ENCODE peak calls at places on chromosomes 12 and 14, in seven cellular contexts. Q is A549, S is breast epithelium, R is ovary, H is sigmoid colon, D is body of pancreas, G is right lobe of liver. F is an unnamed sample.

GRCh38 chr14:92759300-92759678 is 10.9 kb upstream of the LGMN start:
- DNase-seq in Q (peak; percentile 51), S (no peak), R (no peak), H (no peak), D (no peak), G (no peak), F (no peak)

GRCh38 chr12:8784464-8784863 is 38.0 kb upstream of the A2ML1 start:
- DNase-seq in Q (no peak), S (no peak), R (no peak), H (no peak), D (no peak), G (no peak), F (no peak)

GRCh38 chr12:19033244-19033643 is 96.3 kb upstream of the PLEKHA5 start:
- DNase-seq in Q (no peak), S (no peak), R (no peak), H (no peak), D (no peak), G (no peak), F (no peak)

GRCh38 chr12:127899981-127900380 is 367.0 kb upstream of the TMEM132C start:
- DNase-seq in Q (no peak), S (no peak), R (no peak), H (no peak), D (no peak), G (no peak), F (no peak)

GRCh38 chr12:52871291-52871961 is 22.6 kb upstream of the KRT78 start:
- DNase-seq in Q (peak; percentile 95), S (no peak), R (peak; percentile 47), H (no peak), D (no peak), G (peak; percentile 28), F (no peak)

GRCh38 chr12:30378307-30378706 is 317.4 kb downstream of the IPO8 start:
- DNase-seq in Q (no peak), S (no peak), R (no peak), H (no peak), D (no peak), G (no peak), F (no peak)

GRCh38 chr12:70883855-70884254 is 36.7 kb downstream of the PTPRR start:
- DNase-seq in Q (no peak), S (no peak), R (no peak), H (no peak), D (no peak), G (no peak), F (no peak)

GRCh38 chr14:57749267-57749666 is 116.6 kb downstream of the SLC35F4 start:
- DNase-seq in Q (peak; percentile 10), S (no peak), R (no peak), H (no peak), D (no peak), G (no peak), F (no peak)

GRCh38 chr12:131808744-131809371 is 19.3 kb upstream of the MMP17 start:
- DNase-seq in Q (no peak), S (no peak), R (no peak), H (no peak), D (no peak), G (no peak), F (no peak)

GRCh38 chr12:132162508-132163031 is 18.3 kb downstream of the NOC4L start:
- DNase-seq in Q (no peak), S (no peak), R (no peak), H (no peak), D (no peak), G (peak; percentile 82), F (no peak)

GRCh38 chr12:9070351-9070750 is 45.4 kb downstream of the A2M start:
- DNase-seq in Q (no peak), S (no peak), R (no peak), H (no peak), D (no peak), G (no peak), F (no peak)

GRCh38 chr14:50937325-50937724 is 7.0 kb downstream of the PYGL start:
- DNase-seq in Q (no peak), S (no peak), R (no peak), H (no peak), D (no peak), G (no peak), F (no peak)

GRCh38 chr12:94753071-94753779 is 102.9 kb upstream of the TMCC3 start:
- DNase-seq in Q (no peak), S (no peak), R (no peak), H (no peak), D (no peak), G (peak; percentile 53), F (no peak)

GRCh38 chr12:124524231-124524925 is 43.0 kb downstream of the NCOR2 start:
- DNase-seq in Q (no peak), S (no peak), R (no peak), H (no peak), D (no peak), G (no peak), F (no peak)

GRCh38 chr14:22226381-22226780 is 362.6 kb downstream of the DAD1 start:
- DNase-seq in Q (peak; percentile 19), S (no peak), R (no peak), H (no peak), D (no peak), G (no peak), F (no peak)

GRCh38 chr14:95961481-95961880 is 77.7 kb upstream of the C14orf132 start:
- DNase-seq in Q (no peak), S (no peak), R (no peak), H (no peak), D (no peak), G (no peak), F (no peak)

GRCh38 chr14:90628825-90629224 is 187.4 kb downstream of the TTC7B start:
- DNase-seq in Q (no peak), S (no peak), R (no peak), H (peak; percentile 76), D (peak; percentile 28), G (no peak), F (no peak)

GRCh38 chr14:89466460-89466859 is 49.4 kb upstream of the FOXN3 start:
- DNase-seq in Q (no peak), S (no peak), R (no peak), H (no peak), D (no peak), G (no peak), F (peak; percentile 19)

GRCh38 chr14:68687746-68688145 is 105.1 kb downstream of the ZFP36L1 start:
- DNase-seq in Q (peak; percentile 80), S (no peak), R (no peak), H (peak; percentile 28), D (no peak), G (no peak), F (no peak)

GRCh38 chr12:41486718-41487117 is 298.6 kb downstream of the PDZRN4 start:
- DNase-seq in Q (no peak), S (no peak), R (no peak), H (no peak), D (no peak), G (no peak), F (no peak)

GRCh38 chr14:29236848-29237247 is 470.3 kb downstream of the FOXG1 start:
- DNase-seq in Q (peak; percentile 20), S (no peak), R (no peak), H (no peak), D (no peak), G (no peak), F (no peak)

GRCh38 chr12:123580772-123581171 is 3.6 kb upstream of the TMED2 start:
- DNase-seq in Q (no peak), S (no peak), R (no peak), H (no peak), D (no peak), G (no peak), F (no peak)

GRCh38 chr14:52366796-52367315 is 52.7 kb downstream of the PTGER2 start:
- DNase-seq in Q (no peak), S (no peak), R (no peak), H (no peak), D (no peak), G (no peak), F (no peak)

GRCh38 chr12:22684124-22684523 is 59.2 kb downstream of the ETNK1 start:
- DNase-seq in Q (no peak), S (no peak), R (no peak), H (no peak), D (no peak), G (no peak), F (no peak)
- H3K4me1 ChIP-seq in Q (no peaks in the 10 kb centered on the region), S (no peaks in the 10 kb centered on the region), R (no peaks in the 10 kb centered on the region), H (no peaks in the 10 kb centered on the region), D (no peaks in the 10 kb centered on the region), G (no peaks in the 10 kb centered on the region), F (no peaks in the 10 kb centered on the region)

GRCh38 chr12:111685811-111686573 is at the start of the genes ACAD10 and BRAP:
- DNase-seq in Q (peak; percentile 97), S (peak; percentile 92), R (peak; percentile 95), H (peak; percentile 96), D (peak; percentile 94), G (peak; percentile 92), F (peak; percentile 85)
- TF ChIP-seq POLR2A in Q (peak; percentile 93), S (peak; percentile 70), R (peak; percentile 47), H (peak; percentile 70), D (peak; percentile 72), G (peak; percentile 74), F (peak; percentile 87)

GRCh38 chr14:106459971-106460730 is 933.8 kb downstream of the TMEM121 start:
- DNase-seq in Q (peak; percentile 21), S (no peak), R (no peak), H (no peak), D (no peak), G (no peak), F (no peak)
- TF ChIP-seq CTCF in Q (no peak), S (no peak), R (no peak), H (no peak), D (no peak), G (peak; percentile 17), F (no peak)

DNA sequence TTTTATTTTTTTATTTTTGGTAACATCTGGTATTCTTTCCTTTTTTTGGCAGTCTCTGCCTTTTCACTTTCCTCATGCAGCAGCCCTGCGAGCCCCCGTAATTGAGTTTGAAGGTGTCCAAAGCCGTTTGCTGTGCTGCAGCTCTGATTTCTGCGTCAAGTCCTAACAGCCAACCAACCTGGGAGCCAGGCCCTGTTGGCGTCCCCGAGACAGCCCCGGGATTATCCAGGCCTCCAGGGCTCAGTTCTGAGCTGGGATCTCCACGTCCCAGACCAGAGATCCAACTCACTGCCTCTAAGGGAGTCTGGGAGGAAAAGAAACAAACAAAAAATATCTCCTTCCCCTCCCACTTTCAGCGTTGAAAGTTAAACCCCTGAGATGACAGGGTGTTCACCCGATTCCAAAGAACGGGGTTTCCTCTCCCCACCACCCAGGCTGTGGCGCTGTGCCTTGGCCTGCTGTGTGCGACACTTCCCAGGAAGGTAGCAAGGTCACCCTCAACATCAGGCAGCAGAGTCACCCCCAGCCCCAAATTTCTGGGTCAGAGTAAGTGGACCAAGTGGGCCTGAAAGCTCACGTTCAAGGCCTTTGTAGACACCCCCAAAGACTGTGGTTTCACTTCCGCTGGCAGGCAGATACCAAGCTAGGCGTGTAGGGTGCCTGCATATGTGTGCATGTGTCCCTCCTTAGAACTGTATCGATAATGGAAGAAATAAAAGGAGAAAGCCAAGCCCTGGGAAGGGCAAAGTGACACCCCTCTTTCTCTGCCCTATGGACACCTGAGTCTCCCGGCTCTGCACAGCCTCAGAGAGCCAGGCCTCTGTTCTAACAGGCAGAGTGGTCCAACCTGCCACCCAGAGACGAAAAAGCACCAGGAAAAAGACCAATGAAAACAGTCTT is 11.1 kb downstream of the BCL11B start:
- DNase-seq in Q (no peak), S (no peak), R (no peak), H (no peak), D (no peak), G (no peak), F (no peak)
- H3K4me1 ChIP-seq in Q (no peaks in the 10 kb centered on the region), S (no peaks in the 10 kb centered on the region), R (no peaks in the 10 kb centered on the region), H (no peaks in the 10 kb centered on the region), D (no peaks in the 10 kb centered on the region), G (no peaks in the 10 kb centered on the region), F (no peaks in the 10 kb centered on the region)

GRCh38 chr14:24093901-24094838 is at the start of gene PCK2:
- DNase-seq in Q (peak; percentile 95), S (peak; percentile 94), R (peak; percentile 78), H (peak; percentile 98), D (peak; percentile 95), G (peak; percentile 98), F (peak; percentile 93)
- TF ChIP-seq POLR2A in Q (peak; percentile 95), S (peak; percentile 29), R (peak; percentile 48), H (peak; percentile 81), D (peak; percentile 92), G (peak; percentile 97), F (peak; percentile 53)

F was measured in gastrocnemius medialis.